ENCODE peak calls at places on chromosomes 7 and 10, in four cellular contexts. V is HepG2, X is A549, O is H1. T is an unnamed sample.

GRCh38 chr7:94258856-94259255 is 135.8 kb upstream of the COL1A2 start:
- DNase-seq in V (no peak), X (no peak), O (no peak), T (no peak)

GRCh38 chr10:30435068-30435422 is 1.1 kb downstream of the MAP3K8 start:
- DNase-seq in V (no peak), X (no peak), O (no peak), T (no peak)

GRCh38 chr10:73590881-73591577 is at the start of gene USP54:
- DNase-seq in V (peak), X (no peak), O (peak), T (peak)

GRCh38 chr10:67259319-67259929 is 333.6 kb downstream of the LRRTM3 start:
- DNase-seq in V (no peak), X (no peak), O (no peak), T (no peak)

GRCh38 chr10:97640868-97641811 is 669 bp downstream of the PI4K2A start:
- DNase-seq in V (no peak), X (no peak), O (no peak), T (peak)

GRCh38 chr7:117143580-117143979 is 179.3 kb downstream of the WNT2 start:
- DNase-seq in V (no peak), X (no peak), O (no peak), T (no peak)

GRCh38 chr10:119657725-119658124 is 6.5 kb downstream of the BAG3 start:
- DNase-seq in V (no peak), X (no peak), O (no peak), T (no peak)

GRCh38 chr10:20901110-20901509 is 4.0 kb upstream of the NEBL start:
- DNase-seq in V (no peak), X (no peak), O (no peak), T (no peak)

GRCh38 chr10:77638766-77639101 is 1.1 kb upstream of the KCNMA1 start:
- DNase-seq in V (no peak), X (no peak), O (no peak), T (no peak)

GRCh38 chr10:4243651-4244050 is 458.6 kb upstream of the KLF6 start:
- DNase-seq in V (no peak), X (peak), O (no peak), T (no peak)

GRCh38 chr7:153886506-153887391 is 165.4 kb upstream of the DPP6 start:
- DNase-seq in V (no peak), X (no peak), O (no peak), T (no peak)

GRCh38 chr10:27745719-27746363 is at the start of gene MKX:
- DNase-seq in V (no peak), X (no peak), O (no peak), T (no peak)

GRCh38 chr10:75978213-75978612 is 546.8 kb downstream of the LRMDA start:
- DNase-seq in V (no peak), X (no peak), O (no peak), T (no peak)

GRCh38 chr7:55120501-55121198 is 101.8 kb downstream of the EGFR start:
- DNase-seq in V (no peak), X (no peak), O (no peak), T (no peak)

GRCh38 chr10:63520463-63521388 is 475 bp upstream of the REEP3 start:
- DNase-seq in V (peak), X (peak), O (no peak), T (peak)

GRCh38 chr7:44978511-44979366 is at the start of gene MYO1G:
- DNase-seq in V (no peak), X (no peak), O (no peak), T (no peak)

GRCh38 chr7:122520961-122521555 is 177.9 kb downstream of the RNF133 start:
- DNase-seq in V (no peak), X (no peak), O (peak), T (no peak)

GRCh38 chr10:133123746-133124356 is 36.1 kb downstream of the ADGRA1 start:
- DNase-seq in V (no peak), X (no peak), O (no peak), T (no peak)

GRCh38 chr10:124606822-124607221 is 137.4 kb downstream of the FAM53B start:
- DNase-seq in V (no peak), X (no peak), O (no peak), T (no peak)

GRCh38 chr7:47435889-47436312 is 146.0 kb downstream of the TNS3 start:
- DNase-seq in V (peak), X (peak), O (peak), T (peak)

GRCh38 chr10:125094826-125095225 is 65.5 kb downstream of the CTBP2 start:
- DNase-seq in V (no peak), X (no peak), O (no peak), T (no peak)

GRCh38 chr7:115008465-115009114 is 86.7 kb downstream of the MDFIC start:
- DNase-seq in V (no peak), X (no peak), O (no peak), T (no peak)

GRCh38 chr7:157397036-157397720 is 60.4 kb downstream of the DNAJB6 start:
- DNase-seq in V (no peak), X (no peak), O (no peak), T (no peak)

GRCh38 chr10:59433720-59434428 is 71.5 kb upstream of the FAM13C start:
- DNase-seq in V (no peak), X (no peak), O (no peak), T (no peak)

GRCh38 chr10:132404911-132405462 is 8.0 kb downstream of the PWWP2B start:
- DNase-seq in V (no peak), X (no peak), O (no peak), T (no peak)

GRCh38 chr7:117251687-117252086 is 71.2 kb downstream of the WNT2 start:
- DNase-seq in V (no peak), X (no peak), O (no peak), T (no peak)

GRCh38 chr10:21099291-21099800 is 202.2 kb upstream of the NEBL start:
- DNase-seq in V (no peak), X (no peak), O (no peak), T (no peak)

GRCh38 chr10:124918906-124919305 is 23.0 kb upstream of the ZRANB1 start:
- DNase-seq in V (no peak), X (no peak), O (no peak), T (no peak)

GRCh38 chr10:124287071-124287685 is 131.5 kb downstream of the OAT start:
- DNase-seq in V (no peak), X (no peak), O (no peak), T (no peak)

GRCh38 chr10:6197274-6197673 is 5.5 kb upstream of the PFKFB3 start:
- DNase-seq in V (no peak), X (no peak), O (no peak), T (no peak)

GRCh38 chr7:104552102-104552501 is 223.7 kb downstream of the LHFPL3 start:
- DNase-seq in V (peak), X (no peak), O (peak), T (peak)

GRCh38 chr7:92988051-92988450 is 129.7 kb downstream of the SAMD9 start:
- DNase-seq in V (peak), X (peak), O (no peak), T (peak)

GRCh38 chr7:68729361-68729760 is 868.9 kb upstream of the AUTS2 start:
- DNase-seq in V (no peak), X (no peak), O (no peak), T (no peak)

GRCh38 chr10:129495697-129496096 is 28.7 kb downstream of the MGMT start:
- DNase-seq in V (no peak), X (no peak), O (no peak), T (no peak)

GRCh38 chr10:72085864-72086465 is 2.4 kb downstream of the SPOCK2 start:
- DNase-seq in V (no peak), X (no peak), O (no peak), T (no peak)

GRCh38 chr10:72087392-72087968 is 871 bp downstream of the SPOCK2 start:
- DNase-seq in V (no peak), X (no peak), O (no peak), T (no peak)

GRCh38 chr10:72087969-72088878 is at the start of gene SPOCK2:
- DNase-seq in V (no peak), X (no peak), O (no peak), T (no peak)

GRCh38 chr10:72085166-72085565 is 3.2 kb downstream of the SPOCK2 start:
- DNase-seq in V (no peak), X (no peak), O (no peak), T (no peak)

GRCh38 chr10:72086466-72087391 is 1.6 kb downstream of the SPOCK2 start:
- DNase-seq in V (peak), X (no peak), O (peak), T (no peak)
- TF ChIP-seq PHF8 in V (peak), X (no peak), O (no peak), T (no peak)

DNA sequence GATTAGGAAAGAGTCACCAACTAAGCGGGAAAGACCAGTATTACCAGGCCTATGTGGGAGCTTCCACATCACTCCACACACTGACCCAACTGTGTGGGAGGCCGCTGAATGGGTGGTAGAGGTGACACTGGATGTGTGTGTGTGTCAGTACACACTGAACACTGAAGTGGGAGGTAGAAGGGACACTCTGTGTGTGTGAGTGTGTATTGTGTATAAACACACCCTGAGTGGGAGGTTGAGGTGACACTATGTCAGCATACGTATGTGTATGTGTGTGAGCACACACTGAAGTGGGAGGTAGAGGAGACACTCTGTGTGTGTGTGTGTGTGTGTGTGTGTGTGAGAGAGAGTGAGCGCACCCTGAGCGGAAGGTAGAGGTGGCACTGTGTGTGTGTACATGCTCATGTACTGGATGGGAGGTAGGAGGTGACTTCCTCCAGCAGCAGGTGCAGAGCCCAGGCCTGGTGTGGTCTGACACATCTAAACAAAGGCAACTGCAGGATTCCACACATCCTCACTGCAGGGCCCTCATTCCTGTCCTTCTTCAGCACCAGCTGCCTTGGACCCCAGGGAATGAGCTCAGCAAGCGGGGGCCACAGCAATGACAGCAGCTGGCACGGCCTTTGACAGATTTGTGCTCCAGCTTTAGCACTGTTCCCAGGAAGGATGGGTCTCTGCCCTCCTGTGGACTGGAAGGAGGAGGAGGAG is 26.5 kb upstream of the RBM20 start:
- DNase-seq in V (no peak), X (no peak), O (no peak), T (no peak)
- TF ChIP-seq PHF8 in V (no peak), X (no peak), O (no peak), T (no peak)

GRCh38 chr10:7626283-7626682 is 40.5 kb downstream of the ITIH5 start:
- DNase-seq in V (no peak), X (no peak), O (no peak), T (no peak)
- TF ChIP-seq PHF8 in V (no peak), X (no peak), O (no peak), T (no peak)

GRCh38 chr10:92822060-92822634 is 26.2 kb upstream of the EXOC6 start:
- DNase-seq in V (peak), X (peak), O (no peak), T (peak)
- TF ChIP-seq PHF8 in V (no peak), X (no peak), O (no peak), T (no peak)

GRCh38 chr10:103476046-103476768 is 2.8 kb downstream of the CALHM3 start:
- DNase-seq in V (no peak), X (no peak), O (peak), T (peak)

GRCh38 chr10:103480521-103480920 is 1.5 kb upstream of the CALHM3 start:
- DNase-seq in V (no peak), X (no peak), O (no peak), T (peak)

GRCh38 chr10:103481974-103482531 is 3.0 kb upstream of the CALHM3 start:
- DNase-seq in V (peak), X (peak), O (no peak), T (peak)

GRCh38 chr10:103478671-103479070 is 369 bp downstream of the CALHM3 start:
- DNase-seq in V (no peak), X (no peak), O (no peak), T (no peak)

DNA sequence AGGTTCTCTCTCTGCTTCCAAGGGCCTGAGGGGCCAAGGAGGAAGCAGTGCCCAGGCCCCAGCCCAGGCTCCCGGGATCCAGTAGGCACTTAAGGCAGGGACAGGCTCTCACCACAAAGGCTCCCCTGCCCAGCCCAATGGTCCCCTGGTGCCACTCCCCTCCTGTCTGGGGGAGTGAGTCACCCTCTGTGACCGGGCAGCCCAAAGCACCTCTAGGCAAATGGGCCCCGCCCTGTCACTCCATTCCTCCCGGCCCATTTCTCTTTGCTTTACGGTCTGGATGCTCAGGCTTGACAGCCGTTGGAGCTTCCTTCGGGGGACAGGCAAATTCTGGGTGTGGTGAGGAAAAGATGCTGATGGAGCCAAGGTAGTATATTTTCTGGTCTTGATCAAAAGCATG is at the start of gene CALHM3:
- DNase-seq in V (no peak), X (peak), O (no peak), T (no peak)
- TF ChIP-seq PHF8 in V (no peak), X (no peak), O (no peak), T (no peak)

GRCh38 chr10:107809889-107810288 is 645.4 kb upstream of the SORCS1 start:
- DNase-seq in V (no peak), X (no peak), O (no peak), T (no peak)

GRCh38 chr10:107800061-107800460 is 635.6 kb upstream of the SORCS1 start:
- DNase-seq in V (no peak), X (no peak), O (no peak), T (no peak)

GRCh38 chr10:107803541-107803940 is 639.0 kb upstream of the SORCS1 start:
- DNase-seq in V (no peak), X (no peak), O (no peak), T (no peak)

DNA sequence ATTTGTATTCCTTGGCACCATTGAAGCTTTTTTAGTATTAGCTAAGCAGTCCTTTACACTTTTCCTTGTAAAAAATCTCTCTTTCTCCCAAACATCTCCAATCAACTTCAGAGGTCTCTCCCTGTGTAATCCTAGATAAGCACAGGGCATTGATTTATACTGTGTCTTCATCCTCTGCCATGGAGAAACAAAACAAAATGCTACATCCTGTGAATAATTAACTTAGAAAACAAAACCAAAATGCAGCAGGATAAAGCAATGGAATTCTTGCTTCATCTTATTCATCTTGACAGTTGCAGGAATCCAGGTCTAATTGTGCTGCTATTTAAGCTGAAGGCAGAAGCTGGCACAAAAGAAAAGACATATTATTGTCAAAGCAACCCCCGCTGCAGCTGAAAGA is 641.5 kb upstream of the SORCS1 start:
- DNase-seq in V (no peak), X (no peak), O (no peak), T (no peak)
- TF ChIP-seq PHF8 in V (no peak), X (no peak), O (no peak), T (no peak)

DNA sequence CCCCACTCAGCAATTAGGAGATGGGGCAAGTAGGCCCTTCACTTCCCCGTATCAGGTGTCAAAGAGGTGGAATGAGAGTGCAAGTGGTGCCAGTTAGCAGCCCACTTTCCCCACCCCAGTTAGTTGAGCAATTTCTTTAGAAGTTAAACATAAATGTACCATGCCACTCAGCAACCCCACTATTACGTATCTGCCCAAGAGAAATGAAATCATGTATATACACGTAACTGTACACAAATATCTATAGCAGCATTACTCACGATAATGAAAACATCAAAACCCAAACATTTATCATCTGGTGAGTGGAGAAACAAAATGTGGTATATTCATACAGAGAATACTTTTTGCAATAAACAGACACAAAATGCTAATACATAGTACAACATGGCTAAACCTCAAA is 50.4 kb downstream of the IMMP2L start:
- DNase-seq in V (no peak), X (no peak), O (no peak), T (no peak)
- TF ChIP-seq PHF8 in V (no peak), X (no peak), O (no peak), T (no peak)

GRCh38 chr10:93580824-93581223 is 14.4 kb downstream of the FFAR4 start:
- DNase-seq in V (no peak), X (no peak), O (no peak), T (peak)
- TF ChIP-seq PHF8 in V (no peak), X (no peak), O (no peak), T (no peak)

DNA sequence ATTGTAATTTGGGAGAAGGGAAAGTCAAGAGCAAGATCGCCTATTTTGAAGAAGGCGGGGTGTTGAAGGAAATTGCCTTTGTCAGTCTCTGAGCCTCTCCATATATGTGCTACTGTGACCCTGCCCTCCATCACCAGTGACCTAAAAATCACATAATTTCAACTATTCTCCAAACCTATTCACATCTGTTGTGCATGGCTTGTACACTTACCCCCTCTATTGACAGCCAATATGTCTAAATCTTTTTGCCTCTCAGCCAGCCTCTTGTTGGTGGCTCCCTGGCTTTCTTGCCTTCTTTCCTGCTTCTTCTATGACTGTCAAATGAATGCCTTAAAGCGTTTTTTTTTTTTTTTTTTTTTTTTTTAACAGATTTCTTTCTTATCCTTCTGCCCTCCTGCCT is 295.6 kb downstream of the AUTS2 start:
- DNase-seq in V (no peak), X (no peak), O (no peak), T (no peak)
- TF ChIP-seq PHF8 in V (no peak), X (no peak), O (no peak), T (no peak)

T was measured in K562.